ENCODE peak calls at places on chromosomes 12 and 14, in ten cellular contexts. M is NCI-H69; O is tibial artery; B is stimulated activated CD4-positive, alpha-beta T cell treated with anti-CD3 and anti-CD28 coated beads, Interleukin-15, amount 100 ng/mL, for 1 hour; F is nucleus accumbens; D is ELR; A is astrocyte of the spinal cord; J is non-pigmented ciliary epithelial cell; T is ELF-1; V is osteoblast. R is an unnamed sample.

GRCh38 chr12:68175566-68176033 is 16.1 kb upstream of the IFNG start:
- DNase-seq in V (no peak), A (no peak), T (no peak), J (no peak), M (no peak), O (no peak), B (peak; percentile 3), D (peak; percentile 3), F (no peak), R (no peak)

GRCh38 chr12:56082967-56083366 is 3.0 kb downstream of the ERBB3 start:
- DNase-seq in J (no peak), B (no peak), D (no peak), T (no peak), A (no peak), O (no peak), M (no peak), F (peak; percentile 91), V (peak; percentile 73), R (peak; percentile 89)

GRCh38 chr12:71558445-71558844 is 105.2 kb downstream of the ZFC3H1 start:
- DNase-seq in O (no peak), M (no peak), F (no peak), A (no peak), T (no peak), D (no peak), J (no peak), V (no peak), B (no peak), R (no peak)

GRCh38 chr12:124508323-124509096 is 58.9 kb downstream of the NCOR2 start:
- DNase-seq in B (no peak), O (no peak), T (no peak), M (peak; percentile 44), A (no peak), F (no peak), D (peak; percentile 46), V (no peak), J (no peak), R (no peak)

GRCh38 chr12:18400186-18400585 is 138.9 kb downstream of the PIK3C2G start:
- DNase-seq in B (no peak), A (peak; percentile 77), V (no peak), J (peak; percentile 28), M (no peak), O (no peak), F (no peak), D (no peak), T (no peak), R (no peak)

GRCh38 chr14:76208340-76208739 is 56.6 kb downstream of the GPATCH2L start:
- DNase-seq in V (no peak), T (peak; percentile 16), D (no peak), B (no peak), F (no peak), J (no peak), M (no peak), O (no peak), A (no peak), R (no peak)

GRCh38 chr12:56164345-56164729 is 6.2 kb downstream of the MYL6 start:
- DNase-seq in D (no peak), J (no peak), F (no peak), V (no peak), O (no peak), M (no peak), T (no peak), B (no peak), A (no peak), R (no peak)

GRCh38 chr12:29041621-29042020 is 107.5 kb upstream of the FAR2 start:
- DNase-seq in O (no peak), B (no peak), T (no peak), J (peak; percentile 31), A (peak; percentile 91), M (no peak), F (no peak), D (peak; percentile 38), V (peak; percentile 65), R (peak; percentile 82)

GRCh38 chr12:71797506-71797905 is 42.1 kb upstream of the TBC1D15 start:
- DNase-seq in B (no peak), M (no peak), D (no peak), V (no peak), A (no peak), J (no peak), T (no peak), O (no peak), F (no peak), R (no peak)